ENCODE peak calls at places on chromosomes 13 and 19, in seven cellular contexts. B is HT1080; U is epithelial cell of proximal tubule; J is fibroblast of pulmonary artery; O is RPMI7951; F is activated naive CD8-positive, alpha-beta T cell treated with anti-CD3 and anti-CD28 coated beads, Interleukin-2, amount 10 ng/mL, durations not matched to agents 7 days and 5 days; W is ovary. E is an unnamed sample.

GRCh38 chr19:28703400-28703956 is 509.5 kb downstream of the UQCRFS1 start:
- DNase-seq in B (no peak), W (no peak), F (no peak), U (no peak), J (no peak), O (no peak), E (no peak)

GRCh38 chr19:39826311-39826945 is 7.5 kb downstream of the DYRK1B start:
- DNase-seq in F (no peak), U (no peak), W (no peak), J (no peak), O (no peak), B (no peak), E (no peak)

GRCh38 chr13:41345165-41345920 is 34.3 kb downstream of the NAA16 start:
- DNase-seq in W (no peak), O (no peak), B (no peak), F (no peak), J (no peak), U (no peak), E (no peak)

GRCh38 chr13:24076124-24076523 is 84.4 kb upstream of the SPATA13 start:
- DNase-seq in B (no peak), O (no peak), U (peak), J (no peak), F (no peak), W (no peak), E (no peak)

GRCh38 chr13:98997738-98998641 is 20.1 kb upstream of the DOCK9 start:
- DNase-seq in B (peak), F (no peak), U (no peak), O (peak), J (no peak), W (no peak), E (no peak)

GRCh38 chr19:2487780-2488330 is 11.9 kb downstream of the GADD45B start:
- DNase-seq in B (no peak), J (no peak), U (no peak), O (no peak), F (no peak), W (no peak), E (peak)

GRCh38 chr13:109764474-109765292 is 21.7 kb downstream of the IRS2 start:
- DNase-seq in B (no peak), W (no peak), U (no peak), J (no peak), O (peak), F (no peak), E (peak)

GRCh38 chr19:2488942-2489731 is 13.2 kb downstream of the GADD45B start:
- DNase-seq in J (peak), W (peak), O (peak), U (no peak), F (no peak), B (no peak), E (peak)

GRCh38 chr19:29400917-29401711 is 124.7 kb upstream of the VSTM2B start:
- DNase-seq in U (no peak), O (no peak), J (no peak), F (no peak), W (no peak), B (no peak), E (no peak)

GRCh38 chr13:111215081-111216047 is 100.3 kb downstream of the ARHGEF7 start:
- DNase-seq in B (no peak), F (no peak), W (no peak), U (no peak), J (no peak), O (no peak), E (peak)

GRCh38 chr13:27524981-27525975 is 74.9 kb upstream of the MTIF3 start:
- DNase-seq in O (no peak), W (no peak), J (no peak), B (no peak), U (no peak), F (no peak), E (peak)

GRCh38 chr19:48859711-48860572 is 8.5 kb downstream of the PLEKHA4 start:
- DNase-seq in J (no peak), U (no peak), F (no peak), W (no peak), O (no peak), B (no peak), E (peak)

GRCh38 chr13:58960909-58961308 is 1202.8 kb downstream of the DIAPH3 start:
- DNase-seq in B (no peak), W (no peak), F (no peak), J (peak), O (no peak), U (no peak), E (no peak)

GRCh38 chr13:44368062-44368591 is 5.5 kb upstream of the SERP2 start:
- DNase-seq in F (no peak), J (no peak), O (peak), B (no peak), W (no peak), U (no peak), E (no peak)

GRCh38 chr19:40695881-40696280 is 5.4 kb upstream of the NUMBL start:
- DNase-seq in F (no peak), B (no peak), U (no peak), J (no peak), O (no peak), W (no peak), E (no peak)

GRCh38 chr19:43934055-43934984 is 762 bp downstream of the ZNF45 start:
- DNase-seq in B (peak), U (no peak), O (peak), F (no peak), W (no peak), J (no peak), E (no peak)

GRCh38 chr19:8367327-8368001 is 3.5 kb downstream of the ANGPTL4 start:
- DNase-seq in O (peak), F (no peak), B (peak), W (peak), U (no peak), J (peak), E (peak)

GRCh38 chr19:33255781-33256180 is 30.1 kb upstream of the SLC7A10 start:
- DNase-seq in J (no peak), B (no peak), W (no peak), F (no peak), U (no peak), O (no peak), E (no peak)

GRCh38 chr13:111469450-111469849 is 149.0 kb downstream of the TEX29 start:
- DNase-seq in W (no peak), J (no peak), F (no peak), O (no peak), U (no peak), B (no peak), E (no peak)

GRCh38 chr13:31945202-31945978 is 86.2 kb upstream of the FRY start:
- DNase-seq in W (peak), J (peak), B (peak), U (peak), O (peak), F (no peak), E (no peak)

GRCh38 chr19:7877249-7877836 is 3.2 kb upstream of the PRR36 start:
- DNase-seq in W (no peak), U (no peak), B (no peak), O (no peak), J (no peak), F (no peak), E (no peak)